ENCODE peak calls at places on chromosomes 13 and 19, in ten cellular contexts. One of them, this sample, is unnamed.

GRCh38 chr19:2653717-2654584 is 48.5 kb downstream of the GNG7 start:
- DNase-seq in SJSA1: no peak
- DNase-seq in ovary: no peak
- DNase-seq in A549: no peak
- DNase-seq in MM.1S: no peak
- DNase-seq in gastrocnemius medialis: no peak
- DNase-seq in mesendoderm: peak
- DNase-seq in esophagus squamous epithelium: no peak
- DNase-seq in dorsolateral prefrontal cortex: no peak
- DNase-seq in astrocyte: no peak
- DNase-seq in this sample: no peak

GRCh38 chr13:48078251-48078656 is 16.6 kb downstream of the MED4 start:
- DNase-seq in SJSA1: no peak
- DNase-seq in ovary: no peak
- DNase-seq in A549: peak
- DNase-seq in MM.1S: peak
- DNase-seq in gastrocnemius medialis: no peak
- DNase-seq in mesendoderm: peak
- DNase-seq in esophagus squamous epithelium: no peak
- DNase-seq in dorsolateral prefrontal cortex: no peak
- DNase-seq in astrocyte: no peak
- DNase-seq in this sample: no peak

GRCh38 chr13:43079392-43079931 is 56.1 kb downstream of the DNAJC15 start:
- DNase-seq in SJSA1: no peak
- DNase-seq in ovary: no peak
- DNase-seq in A549: no peak
- DNase-seq in MM.1S: no peak
- DNase-seq in gastrocnemius medialis: no peak
- DNase-seq in mesendoderm: no peak
- DNase-seq in esophagus squamous epithelium: no peak
- DNase-seq in dorsolateral prefrontal cortex: no peak
- DNase-seq in astrocyte: no peak
- DNase-seq in this sample: no peak

GRCh38 chr13:107678075-107678689 is 537.2 kb downstream of the LIG4 start:
- DNase-seq in SJSA1: no peak
- DNase-seq in ovary: no peak
- DNase-seq in A549: no peak
- DNase-seq in MM.1S: peak
- DNase-seq in gastrocnemius medialis: no peak
- DNase-seq in mesendoderm: peak
- DNase-seq in esophagus squamous epithelium: no peak
- DNase-seq in dorsolateral prefrontal cortex: no peak
- DNase-seq in astrocyte: no peak
- DNase-seq in this sample: no peak

GRCh38 chr13:30338331-30338851 is 31.0 kb upstream of the KATNAL1 start:
- DNase-seq in SJSA1: no peak
- DNase-seq in ovary: no peak
- DNase-seq in A549: no peak
- DNase-seq in MM.1S: no peak
- DNase-seq in gastrocnemius medialis: no peak
- DNase-seq in mesendoderm: no peak
- DNase-seq in esophagus squamous epithelium: no peak
- DNase-seq in dorsolateral prefrontal cortex: no peak
- DNase-seq in astrocyte: peak
- DNase-seq in this sample: no peak

GRCh38 chr13:35700661-35701060 is 224.2 kb upstream of the MAB21L1 start:
- DNase-seq in SJSA1: peak
- DNase-seq in ovary: no peak
- DNase-seq in A549: no peak
- DNase-seq in MM.1S: no peak
- DNase-seq in gastrocnemius medialis: no peak
- DNase-seq in mesendoderm: no peak
- DNase-seq in esophagus squamous epithelium: no peak
- DNase-seq in dorsolateral prefrontal cortex: no peak
- DNase-seq in astrocyte: peak
- DNase-seq in this sample: no peak

GRCh38 chr19:15449620-15450527 is at the start of gene WIZ:
- DNase-seq in SJSA1: peak
- DNase-seq in ovary: peak
- DNase-seq in A549: peak
- DNase-seq in MM.1S: peak
- DNase-seq in gastrocnemius medialis: peak
- DNase-seq in mesendoderm: peak
- DNase-seq in esophagus squamous epithelium: no peak
- DNase-seq in dorsolateral prefrontal cortex: peak
- DNase-seq in astrocyte: no peak
- DNase-seq in this sample: no peak

GRCh38 chr13:66992183-66992582 is 238.0 kb downstream of the PCDH9 start:
- DNase-seq in SJSA1: no peak
- DNase-seq in ovary: no peak
- DNase-seq in A549: peak
- DNase-seq in MM.1S: no peak
- DNase-seq in gastrocnemius medialis: no peak
- DNase-seq in mesendoderm: no peak
- DNase-seq in esophagus squamous epithelium: no peak
- DNase-seq in dorsolateral prefrontal cortex: no peak
- DNase-seq in astrocyte: peak
- DNase-seq in this sample: no peak

GRCh38 chr13:35500071-35500595 is 23.6 kb upstream of the MAB21L1 start:
- DNase-seq in SJSA1: no peak
- DNase-seq in ovary: no peak
- DNase-seq in A549: no peak
- DNase-seq in MM.1S: no peak
- DNase-seq in gastrocnemius medialis: no peak
- DNase-seq in mesendoderm: no peak
- DNase-seq in esophagus squamous epithelium: no peak
- DNase-seq in dorsolateral prefrontal cortex: no peak
- DNase-seq in astrocyte: no peak
- DNase-seq in this sample: no peak

GRCh38 chr13:102881819-102882686 is 36.2 kb downstream of the ERCC5 start:
- DNase-seq in SJSA1: no peak
- DNase-seq in ovary: no peak
- DNase-seq in A549: no peak
- DNase-seq in MM.1S: no peak
- DNase-seq in gastrocnemius medialis: no peak
- DNase-seq in mesendoderm: no peak
- DNase-seq in esophagus squamous epithelium: no peak
- DNase-seq in dorsolateral prefrontal cortex: no peak
- DNase-seq in astrocyte: no peak
- DNase-seq in this sample: no peak

GRCh38 chr13:70814684-70815083 is 706.4 kb upstream of the KLHL1 start:
- DNase-seq in SJSA1: no peak
- DNase-seq in ovary: no peak
- DNase-seq in A549: no peak
- DNase-seq in MM.1S: no peak
- DNase-seq in gastrocnemius medialis: no peak
- DNase-seq in mesendoderm: no peak
- DNase-seq in esophagus squamous epithelium: no peak
- DNase-seq in dorsolateral prefrontal cortex: no peak
- DNase-seq in astrocyte: no peak
- DNase-seq in this sample: no peak

GRCh38 chr19:35899547-35900214 is 659 bp downstream of the NFKBID start:
- DNase-seq in SJSA1: peak
- DNase-seq in ovary: peak
- DNase-seq in A549: peak
- DNase-seq in MM.1S: peak
- DNase-seq in gastrocnemius medialis: peak
- DNase-seq in mesendoderm: peak
- DNase-seq in esophagus squamous epithelium: peak
- DNase-seq in dorsolateral prefrontal cortex: peak
- DNase-seq in astrocyte: peak
- DNase-seq in this sample: no peak

GRCh38 chr19:6041991-6042421 is 64.1 kb upstream of the RANBP3 start:
- DNase-seq in SJSA1: no peak
- DNase-seq in ovary: no peak
- DNase-seq in A549: no peak
- DNase-seq in MM.1S: no peak
- DNase-seq in gastrocnemius medialis: no peak
- DNase-seq in mesendoderm: no peak
- DNase-seq in esophagus squamous epithelium: no peak
- DNase-seq in dorsolateral prefrontal cortex: no peak
- DNase-seq in astrocyte: no peak
- DNase-seq in this sample: no peak

GRCh38 chr13:27813826-27814225 is 21.5 kb downstream of the GSX1 start:
- DNase-seq in SJSA1: no peak
- DNase-seq in ovary: no peak
- DNase-seq in A549: no peak
- DNase-seq in MM.1S: no peak
- DNase-seq in gastrocnemius medialis: no peak
- DNase-seq in mesendoderm: no peak
- DNase-seq in esophagus squamous epithelium: no peak
- DNase-seq in dorsolateral prefrontal cortex: no peak
- DNase-seq in astrocyte: no peak
- DNase-seq in this sample: no peak

GRCh38 chr13:32254416-32254815 is 60.7 kb downstream of the ZAR1L start:
- DNase-seq in SJSA1: no peak
- DNase-seq in ovary: no peak
- DNase-seq in A549: no peak
- DNase-seq in MM.1S: no peak
- DNase-seq in gastrocnemius medialis: no peak
- DNase-seq in mesendoderm: no peak
- DNase-seq in esophagus squamous epithelium: no peak
- DNase-seq in dorsolateral prefrontal cortex: no peak
- DNase-seq in astrocyte: no peak
- DNase-seq in this sample: no peak

GRCh38 chr13:32254916-32255743 is 60.0 kb downstream of the ZAR1L start:
- DNase-seq in SJSA1: no peak
- DNase-seq in ovary: no peak
- DNase-seq in A549: no peak
- DNase-seq in MM.1S: no peak
- DNase-seq in gastrocnemius medialis: no peak
- DNase-seq in mesendoderm: no peak
- DNase-seq in esophagus squamous epithelium: no peak
- DNase-seq in dorsolateral prefrontal cortex: no peak
- DNase-seq in astrocyte: no peak
- DNase-seq in this sample: no peak

GRCh38 chr13:32255744-32256120 is 59.4 kb downstream of the ZAR1L start:
- DNase-seq in SJSA1: no peak
- DNase-seq in ovary: no peak
- DNase-seq in A549: no peak
- DNase-seq in MM.1S: no peak
- DNase-seq in gastrocnemius medialis: no peak
- DNase-seq in mesendoderm: no peak
- DNase-seq in esophagus squamous epithelium: no peak
- DNase-seq in dorsolateral prefrontal cortex: no peak
- DNase-seq in astrocyte: no peak
- DNase-seq in this sample: no peak

GRCh38 chr13:32257649-32258048 is 57.5 kb downstream of the ZAR1L start:
- DNase-seq in SJSA1: no peak
- DNase-seq in ovary: no peak
- DNase-seq in A549: no peak
- DNase-seq in MM.1S: no peak
- DNase-seq in gastrocnemius medialis: no peak
- DNase-seq in mesendoderm: no peak
- DNase-seq in esophagus squamous epithelium: no peak
- DNase-seq in dorsolateral prefrontal cortex: no peak
- DNase-seq in astrocyte: no peak
- DNase-seq in this sample: no peak

DNA sequence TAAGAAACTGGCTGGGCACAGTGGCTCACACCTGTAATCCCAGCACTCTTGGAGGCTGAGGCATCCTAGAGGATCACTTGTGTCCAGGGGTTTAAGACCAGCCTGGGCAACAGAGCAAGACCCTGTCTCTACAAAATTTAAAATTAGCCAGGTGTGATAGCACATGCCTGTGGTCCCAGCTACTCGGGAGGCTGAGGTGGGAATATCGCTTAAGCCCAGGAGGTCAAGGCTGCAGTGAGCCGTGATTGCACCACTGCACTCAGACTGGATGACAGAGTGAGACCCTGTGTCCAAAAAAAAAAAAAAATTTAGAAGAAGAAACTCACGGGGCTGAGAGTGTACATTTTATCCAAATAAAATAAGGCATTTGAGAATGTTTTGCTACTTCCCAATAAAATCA is 58.9 kb downstream of the ZAR1L start:
- DNase-seq in SJSA1: no peak
- DNase-seq in ovary: no peak
- DNase-seq in A549: no peak
- DNase-seq in MM.1S: no peak
- DNase-seq in gastrocnemius medialis: no peak
- DNase-seq in mesendoderm: no peak
- DNase-seq in esophagus squamous epithelium: no peak
- DNase-seq in dorsolateral prefrontal cortex: no peak
- DNase-seq in astrocyte: no peak
- DNase-seq in this sample: no peak
- H3K27ac ChIP-seq in SJSA1: no peak
- H3K27ac ChIP-seq in ovary: no peak
- H3K27ac ChIP-seq in A549: no peak
- H3K27ac ChIP-seq in MM.1S: no peak
- H3K27ac ChIP-seq in gastrocnemius medialis: peak
- H3K27ac ChIP-seq in mesendoderm: no peak
- H3K27ac ChIP-seq in esophagus squamous epithelium: no peak
- H3K27ac ChIP-seq in dorsolateral prefrontal cortex: no peak
- H3K27ac ChIP-seq in astrocyte: no peak
- H3K27ac ChIP-seq in this sample: peak

DNA sequence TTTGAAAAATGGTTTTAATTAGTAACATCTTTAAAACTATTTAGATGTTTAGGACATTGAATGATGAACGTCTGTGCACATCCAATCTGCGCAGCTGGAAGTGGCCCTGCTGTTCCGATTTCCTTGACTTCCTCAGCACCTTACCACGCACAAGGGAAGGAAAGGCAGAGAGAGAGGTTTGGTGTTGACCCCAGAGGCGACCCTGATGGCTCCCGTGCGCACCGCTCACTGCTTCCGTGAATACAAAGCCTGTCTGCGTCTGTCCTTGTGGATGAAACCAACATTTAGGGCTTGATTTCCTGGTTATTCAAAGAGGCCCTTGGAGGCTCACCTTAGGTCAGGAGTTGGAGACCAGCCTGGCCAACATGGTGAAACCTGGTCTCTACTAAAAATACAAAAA is 8.5 kb downstream of the MCF2L start:
- DNase-seq in SJSA1: no peak
- DNase-seq in ovary: no peak
- DNase-seq in A549: no peak
- DNase-seq in MM.1S: no peak
- DNase-seq in gastrocnemius medialis: no peak
- DNase-seq in mesendoderm: no peak
- DNase-seq in esophagus squamous epithelium: no peak
- DNase-seq in dorsolateral prefrontal cortex: no peak
- DNase-seq in astrocyte: no peak
- DNase-seq in this sample: no peak
- H3K4me3 ChIP-seq in SJSA1: no peak
- H3K4me3 ChIP-seq in ovary: no peak
- H3K4me3 ChIP-seq in A549: no peak
- H3K4me3 ChIP-seq in MM.1S: no peak
- H3K4me3 ChIP-seq in gastrocnemius medialis: no peak
- H3K4me3 ChIP-seq in mesendoderm: no peak
- H3K4me3 ChIP-seq in esophagus squamous epithelium: no peak
- H3K4me3 ChIP-seq in dorsolateral prefrontal cortex: no peak
- H3K4me3 ChIP-seq in astrocyte: no peak
- H3K4me3 ChIP-seq in this sample: no peak

GRCh38 chr19:9986787-9987281 is 23.5 kb downstream of the COL5A3 start:
- DNase-seq in SJSA1: no peak
- DNase-seq in ovary: peak
- DNase-seq in A549: no peak
- DNase-seq in MM.1S: no peak
- DNase-seq in gastrocnemius medialis: peak
- DNase-seq in mesendoderm: no peak
- DNase-seq in esophagus squamous epithelium: no peak
- DNase-seq in dorsolateral prefrontal cortex: no peak
- DNase-seq in astrocyte: peak
- DNase-seq in this sample: peak
- H3K27ac ChIP-seq in SJSA1: no peak
- H3K27ac ChIP-seq in ovary: no peak
- H3K27ac ChIP-seq in A549: no peak
- H3K27ac ChIP-seq in MM.1S: no peak
- H3K27ac ChIP-seq in gastrocnemius medialis: peak
- H3K27ac ChIP-seq in mesendoderm: no peak
- H3K27ac ChIP-seq in esophagus squamous epithelium: peak
- H3K27ac ChIP-seq in dorsolateral prefrontal cortex: peak
- H3K27ac ChIP-seq in astrocyte: no peak
- H3K27ac ChIP-seq in this sample: peak

GRCh38 chr19:47186337-47187022 is 44.5 kb downstream of the BBC3 start:
- DNase-seq in SJSA1: no peak
- DNase-seq in ovary: no peak
- DNase-seq in A549: no peak
- DNase-seq in MM.1S: no peak
- DNase-seq in gastrocnemius medialis: no peak
- DNase-seq in mesendoderm: no peak
- DNase-seq in esophagus squamous epithelium: no peak
- DNase-seq in dorsolateral prefrontal cortex: no peak
- DNase-seq in astrocyte: no peak
- DNase-seq in this sample: no peak
- H3K4me3 ChIP-seq in SJSA1: no peak
- H3K4me3 ChIP-seq in ovary: no peak
- H3K4me3 ChIP-seq in A549: no peak
- H3K4me3 ChIP-seq in MM.1S: no peak
- H3K4me3 ChIP-seq in gastrocnemius medialis: no peak
- H3K4me3 ChIP-seq in mesendoderm: no peak
- H3K4me3 ChIP-seq in esophagus squamous epithelium: no peak
- H3K4me3 ChIP-seq in dorsolateral prefrontal cortex: no peak
- H3K4me3 ChIP-seq in astrocyte: no peak
- H3K4me3 ChIP-seq in this sample: no peak

This sample was measured in thoracic aorta.